ENCODE peak calls at places on chromosomes 7 and 10, in seven cellular contexts. Z is IMR-90, L is PC-9, K is fibroblast of lung, R is cardiac muscle cell, N is tibial nerve, U is neural progenitor cell. P is an unnamed sample.

GRCh38 chr7:140455743-140456142 is 23.6 kb downstream of the MKRN1 start:
- DNase-seq in Z (no peak), L (no peak), K (no peak), R (no peak), N (no peak), U (peak; percentile 33), P (no peak)

GRCh38 chr10:48526846-48527505 is 77.9 kb downstream of the ARHGAP22 start:
- DNase-seq in Z (peak; percentile 20), L (no peak), K (no peak), R (peak; percentile 9), N (no peak), U (no peak), P (no peak)

GRCh38 chr10:101071266-101071884 is 9.6 kb downstream of the KAZALD1 start:
- DNase-seq in Z (peak; percentile 73), L (no peak), K (no peak), R (peak; percentile 42), N (no peak), U (no peak), P (no peak)

GRCh38 chr7:18426564-18427226 is 68.9 kb upstream of the HDAC9 start:
- DNase-seq in Z (peak; percentile 30), L (no peak), K (peak; percentile 22), R (peak; percentile 48), N (no peak), U (no peak), P (no peak)

GRCh38 chr10:128124813-128125403 is 1.3 kb downstream of the MKI67 start:
- DNase-seq in Z (no peak), L (no peak), K (no peak), R (no peak), N (no peak), U (peak; percentile 12), P (no peak)

GRCh38 chr10:114044251-114045070 is 795 bp downstream of the ADRB1 start:
- DNase-seq in Z (no peak), L (no peak), K (no peak), R (no peak), N (no peak), U (peak; percentile 35), P (no peak)

GRCh38 chr10:4370376-4370775 is 455.6 kb upstream of the AKR1E2 start:
- DNase-seq in Z (no peak), L (no peak), K (peak; percentile 39), R (no peak), N (no peak), U (no peak), P (no peak)

GRCh38 chr10:22803201-22803895 is 89.0 kb upstream of the PIP4K2A start:
- DNase-seq in Z (peak; percentile 62), L (no peak), K (peak; percentile 44), R (peak; percentile 44), N (no peak), U (no peak), P (no peak)

GRCh38 chr7:90869335-90869734 is 273.2 kb downstream of the CDK14 start:
- DNase-seq in Z (no peak), L (no peak), K (no peak), R (no peak), N (no peak), U (no peak), P (no peak)

GRCh38 chr10:63718453-63718852 is 197.3 kb downstream of the REEP3 start:
- DNase-seq in Z (no peak), L (no peak), K (no peak), R (no peak), N (no peak), U (no peak), P (no peak)

GRCh38 chr7:23055582-23056178 is 41.8 kb upstream of the HYCC1 start:
- DNase-seq in Z (peak; percentile 77), L (peak; percentile 49), K (peak; percentile 83), R (peak; percentile 77), N (no peak), U (peak; percentile 67), P (peak; percentile 67)

GRCh38 chr10:4646546-4646945 is 179.5 kb upstream of the AKR1E2 start:
- DNase-seq in Z (peak; percentile 57), L (no peak), K (no peak), R (no peak), N (no peak), U (no peak), P (no peak)

GRCh38 chr10:66795871-66796270 is 130.0 kb upstream of the LRRTM3 start:
- DNase-seq in Z (no peak), L (no peak), K (no peak), R (no peak), N (no peak), U (no peak), P (no peak)

GRCh38 chr10:3791974-3792633 is 7.1 kb upstream of the KLF6 start:
- DNase-seq in Z (peak; percentile 20), L (no peak), K (no peak), R (peak; percentile 40), N (no peak), U (no peak), P (no peak)

GRCh38 chr10:5606864-5607263 is 59.5 kb downstream of the ASB13 start:
- DNase-seq in Z (no peak), L (no peak), K (no peak), R (no peak), N (no peak), U (no peak), P (no peak)

GRCh38 chr7:16984346-16984745 is 102.6 kb upstream of the AGR3 start:
- DNase-seq in Z (no peak), L (no peak), K (no peak), R (no peak), N (no peak), U (no peak), P (no peak)

GRCh38 chr10:88186335-88186734 is 322.9 kb downstream of the PTEN start:
- DNase-seq in Z (peak; percentile 87), L (no peak), K (peak; percentile 79), R (peak; percentile 65), N (no peak), U (no peak), P (no peak)

GRCh38 chr7:55223023-55223422 is 142.1 kb upstream of the LANCL2 start:
- DNase-seq in Z (no peak), L (no peak), K (no peak), R (no peak), N (no peak), U (no peak), P (no peak)

GRCh38 chr7:55964802-55965470 is 551 bp downstream of the NIPSNAP2 start:
- DNase-seq in Z (peak; percentile 19), L (peak; percentile 89), K (peak; percentile 68), R (peak; percentile 54), N (peak; percentile 17), U (peak; percentile 77), P (peak; percentile 21)

GRCh38 chr10:61068471-61068870 is 124.5 kb upstream of the RHOBTB1 start:
- DNase-seq in Z (no peak), L (no peak), K (no peak), R (peak; percentile 1), N (no peak), U (no peak), P (no peak)

GRCh38 chr10:66349076-66349475 is 576.8 kb upstream of the LRRTM3 start:
- DNase-seq in Z (no peak), L (no peak), K (no peak), R (no peak), N (no peak), U (peak; percentile 33), P (no peak)

GRCh38 chr7:14761506-14762296 is 140.8 kb downstream of the DGKB start:
- DNase-seq in Z (peak; percentile 79), L (no peak), K (peak; percentile 86), R (peak; percentile 86), N (no peak), U (no peak), P (no peak)

GRCh38 chr7:107938448-107939250 is 47.7 kb downstream of the DLD start:
- DNase-seq in Z (no peak), L (no peak), K (peak; percentile 57), R (peak; percentile 75), N (no peak), U (no peak), P (no peak)

GRCh38 chr7:107936312-107936711 is 45.3 kb downstream of the DLD start:
- DNase-seq in Z (no peak), L (no peak), K (no peak), R (no peak), N (no peak), U (no peak), P (no peak)

GRCh38 chr7:107939472-107940145 is 48.6 kb downstream of the DLD start:
- DNase-seq in Z (peak; percentile 88), L (no peak), K (peak; percentile 79), R (peak; percentile 85), N (no peak), U (no peak), P (no peak)

GRCh38 chr7:107934991-107935770 is 44.2 kb downstream of the DLD start:
- DNase-seq in Z (peak; percentile 80), L (no peak), K (peak; percentile 50), R (no peak), N (no peak), U (no peak), P (no peak)

GRCh38 chr7:107937514-107937913 is 46.5 kb downstream of the DLD start:
- DNase-seq in Z (no peak), L (no peak), K (no peak), R (no peak), N (no peak), U (no peak), P (no peak)
- H3K27ac ChIP-seq in Z (no peak overlapping the region), L (no peak overlapping the region), K (no peak overlapping the region), R (no peak overlapping the region), N (peak overlapping the region; percentile 28), U (peak overlapping the region; percentile 13), P (no peak overlapping the region)

GRCh38 chr7:12692035-12692434 is 4.6 kb downstream of the ARL4A start:
- DNase-seq in Z (no peak), L (no peak), K (no peak), R (no peak), N (no peak), U (no peak), P (no peak)

GRCh38 chr7:12696001-12696400 is 8.6 kb downstream of the ARL4A start:
- DNase-seq in Z (no peak), L (no peak), K (no peak), R (no peak), N (no peak), U (no peak), P (no peak)

GRCh38 chr7:12694817-12695216 is 7.4 kb downstream of the ARL4A start:
- DNase-seq in Z (no peak), L (no peak), K (no peak), R (no peak), N (no peak), U (no peak), P (no peak)

GRCh38 chr7:12690041-12690878 is 2.8 kb downstream of the ARL4A start:
- DNase-seq in Z (no peak), L (no peak), K (no peak), R (no peak), N (no peak), U (no peak), P (no peak)

GRCh38 chr7:12692479-12693259 is 5.2 kb downstream of the ARL4A start:
- DNase-seq in Z (no peak), L (no peak), K (no peak), R (no peak), N (no peak), U (no peak), P (no peak)
- H3K4me1 ChIP-seq in Z (no peaks in the 10 kb centered on the region), L (peaks cover 18% of the 10 kb centered on the region), K (no peaks in the 10 kb centered on the region), R (no peaks in the 10 kb centered on the region), N (peaks cover 19% of the 10 kb centered on the region), U (peaks cover 20% of the 10 kb centered on the region), P (peaks cover 5% of the 10 kb centered on the region)

GRCh38 chr10:131805696-131806095 is 95.1 kb upstream of the PPP2R2D start:
- DNase-seq in Z (no peak), L (no peak), K (no peak), R (no peak), N (no peak), U (no peak), P (no peak)
- H3K4me3 ChIP-seq in Z (no peak overlapping the region), L (no peak overlapping the region), K (no peak overlapping the region), R (no peak overlapping the region), N (no peak overlapping the region), U (no peak overlapping the region), P (no peak overlapping the region)

GRCh38 chr7:151086802-151087246 is 549 bp downstream of the AGAP3 start:
- DNase-seq in Z (no peak), L (peak; percentile 39), K (peak; percentile 37), R (peak; percentile 24), N (no peak), U (peak; percentile 77), P (peak; percentile 19)
- H3K27ac ChIP-seq in Z (peak overlapping the region; percentile 63), L (peak overlapping the region; percentile 41), K (peak overlapping the region; percentile 88), R (peak overlapping the region; percentile 45), N (peak overlapping the region; percentile 86), U (no peak overlapping the region), P (peak overlapping the region; percentile 70)

P was measured in CD8-positive, alpha-beta memory T cell.